ENCODE peak calls at places on chromosomes 6 and 20, in five cellular contexts. One of them, this sample, is unnamed.

GRCh38 chr6:141744971-141745370 is 387.8 kb upstream of the GJE1 start:
- DNase-seq in mammary epithelial cell: no peak
- DNase-seq in cardiac fibroblast: peak
- DNase-seq in mucosa of descending colon: no peak
- DNase-seq in lung: no peak
- DNase-seq in this sample: no peak

GRCh38 chr20:47278907-47279348 is 77.6 kb downstream of the ZMYND8 start:
- DNase-seq in mammary epithelial cell: no peak
- DNase-seq in cardiac fibroblast: peak
- DNase-seq in mucosa of descending colon: no peak
- DNase-seq in lung: no peak
- DNase-seq in this sample: no peak

GRCh38 chr20:24954151-24954550 is 5.1 kb downstream of the CST7 start:
- DNase-seq in mammary epithelial cell: no peak
- DNase-seq in cardiac fibroblast: no peak
- DNase-seq in mucosa of descending colon: no peak
- DNase-seq in lung: no peak
- DNase-seq in this sample: no peak

GRCh38 chr6:119313937-119314893 is 35.3 kb downstream of the MAN1A1 start:
- DNase-seq in mammary epithelial cell: no peak
- DNase-seq in cardiac fibroblast: no peak
- DNase-seq in mucosa of descending colon: peak
- DNase-seq in lung: no peak
- DNase-seq in this sample: no peak

GRCh38 chr6:27078734-27079357 is 168.7 kb upstream of the PRSS16 start:
- DNase-seq in mammary epithelial cell: peak
- DNase-seq in cardiac fibroblast: peak
- DNase-seq in mucosa of descending colon: peak
- DNase-seq in lung: peak
- DNase-seq in this sample: no peak

GRCh38 chr6:11621119-11621518 is 83.6 kb downstream of the TMEM170B start:
- DNase-seq in mammary epithelial cell: no peak
- DNase-seq in cardiac fibroblast: no peak
- DNase-seq in mucosa of descending colon: no peak
- DNase-seq in lung: no peak
- DNase-seq in this sample: no peak

GRCh38 chr20:3101737-3102574 is 17.4 kb upstream of the AVP start:
- DNase-seq in mammary epithelial cell: no peak
- DNase-seq in cardiac fibroblast: no peak
- DNase-seq in mucosa of descending colon: no peak
- DNase-seq in lung: no peak
- DNase-seq in this sample: no peak

GRCh38 chr6:22448311-22448711 is 121.1 kb upstream of the HDGFL1 start:
- DNase-seq in mammary epithelial cell: no peak
- DNase-seq in cardiac fibroblast: peak
- DNase-seq in mucosa of descending colon: no peak
- DNase-seq in lung: no peak
- DNase-seq in this sample: no peak

GRCh38 chr6:143673638-143674037 is 4.1 kb upstream of the PHACTR2 start:
- DNase-seq in mammary epithelial cell: peak
- DNase-seq in cardiac fibroblast: peak
- DNase-seq in mucosa of descending colon: peak
- DNase-seq in lung: no peak
- DNase-seq in this sample: no peak

GRCh38 chr20:36591854-36592641 is 13.5 kb upstream of the RAB5IF start:
- DNase-seq in mammary epithelial cell: peak
- DNase-seq in cardiac fibroblast: peak
- DNase-seq in mucosa of descending colon: peak
- DNase-seq in lung: no peak
- DNase-seq in this sample: no peak

GRCh38 chr6:135506270-135506997 is 8.9 kb upstream of the AHI1 start:
- DNase-seq in mammary epithelial cell: peak
- DNase-seq in cardiac fibroblast: peak
- DNase-seq in mucosa of descending colon: peak
- DNase-seq in lung: no peak
- DNase-seq in this sample: no peak

GRCh38 chr6:135505222-135505621 is 7.7 kb upstream of the AHI1 start:
- DNase-seq in mammary epithelial cell: no peak
- DNase-seq in cardiac fibroblast: no peak
- DNase-seq in mucosa of descending colon: peak
- DNase-seq in lung: no peak
- DNase-seq in this sample: no peak

GRCh38 chr6:135504734-135505133 is 7.2 kb upstream of the AHI1 start:
- DNase-seq in mammary epithelial cell: no peak
- DNase-seq in cardiac fibroblast: no peak
- DNase-seq in mucosa of descending colon: no peak
- DNase-seq in lung: no peak
- DNase-seq in this sample: no peak

GRCh38 chr6:135503703-135504475 is 6.3 kb upstream of the AHI1 start:
- DNase-seq in mammary epithelial cell: no peak
- DNase-seq in cardiac fibroblast: no peak
- DNase-seq in mucosa of descending colon: no peak
- DNase-seq in lung: no peak
- DNase-seq in this sample: no peak

GRCh38 chr6:135505648-135506047 is 8.1 kb upstream of the AHI1 start:
- DNase-seq in mammary epithelial cell: no peak
- DNase-seq in cardiac fibroblast: no peak
- DNase-seq in mucosa of descending colon: no peak
- DNase-seq in lung: no peak
- DNase-seq in this sample: no peak
- H3K4me3 ChIP-seq in mammary epithelial cell: no peak
- H3K4me3 ChIP-seq in cardiac fibroblast: no peak
- H3K4me3 ChIP-seq in mucosa of descending colon: no peak
- H3K4me3 ChIP-seq in lung: no peak
- H3K4me3 ChIP-seq in this sample: no peak

DNA sequence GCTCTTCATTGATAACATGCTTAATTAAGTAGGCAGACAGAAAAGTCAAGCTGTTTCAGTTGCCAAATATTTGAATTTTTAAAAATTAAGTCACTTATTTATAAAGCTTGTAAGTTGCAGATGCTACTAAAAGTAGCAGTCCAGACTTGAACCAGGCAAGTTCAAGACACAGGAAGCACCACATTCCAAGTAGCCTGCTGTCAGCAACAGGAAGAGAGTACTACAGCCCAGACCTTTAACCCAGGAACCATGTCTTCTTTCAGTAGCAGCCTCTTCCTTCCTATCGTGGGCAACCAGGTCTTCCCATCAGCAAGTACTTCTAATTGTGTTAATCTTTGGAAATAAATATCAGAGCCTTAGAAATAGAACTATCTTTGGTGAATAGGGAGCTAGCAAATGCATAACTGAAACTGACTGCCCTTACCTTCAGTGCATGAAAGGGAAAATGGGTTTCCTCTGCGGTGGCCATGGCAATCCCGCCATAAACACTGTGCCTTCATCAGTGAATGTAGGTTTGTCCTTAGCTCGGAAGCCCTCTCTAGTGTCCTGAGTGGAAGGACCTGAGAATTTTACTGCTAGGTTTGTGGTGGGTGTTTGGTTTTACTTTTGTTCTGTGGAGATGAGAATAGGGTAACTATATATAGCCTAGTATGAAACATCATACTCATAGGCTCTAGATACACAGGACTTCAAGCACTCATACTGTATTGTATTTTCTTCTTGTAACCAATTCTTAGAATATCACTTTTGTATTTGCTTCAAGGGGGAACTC is 95.6 kb downstream of the SYCP2 start:
- DNase-seq in mammary epithelial cell: no peak
- DNase-seq in cardiac fibroblast: no peak
- DNase-seq in mucosa of descending colon: no peak
- DNase-seq in lung: no peak
- DNase-seq in this sample: no peak
- H3K4me3 ChIP-seq in mammary epithelial cell: peak
- H3K4me3 ChIP-seq in cardiac fibroblast: no peak
- H3K4me3 ChIP-seq in mucosa of descending colon: no peak
- H3K4me3 ChIP-seq in lung: no peak
- H3K4me3 ChIP-seq in this sample: no peak

GRCh38 chr20:63483834-63484233 is 11.4 kb upstream of the KCNQ2 start:
- DNase-seq in mammary epithelial cell: no peak
- DNase-seq in cardiac fibroblast: no peak
- DNase-seq in mucosa of descending colon: no peak
- DNase-seq in lung: no peak
- DNase-seq in this sample: no peak
- H3K4me3 ChIP-seq in mammary epithelial cell: no peak
- H3K4me3 ChIP-seq in cardiac fibroblast: no peak
- H3K4me3 ChIP-seq in mucosa of descending colon: no peak
- H3K4me3 ChIP-seq in lung: no peak
- H3K4me3 ChIP-seq in this sample: no peak

GRCh38 chr20:10674684-10675455 is 1.1 kb upstream of the JAG1 start:
- DNase-seq in mammary epithelial cell: peak
- DNase-seq in cardiac fibroblast: peak
- DNase-seq in mucosa of descending colon: peak
- DNase-seq in lung: peak
- DNase-seq in this sample: peak

GRCh38 chr20:10673831-10674683 is at the start of gene JAG1:
- DNase-seq in mammary epithelial cell: peak
- DNase-seq in cardiac fibroblast: peak
- DNase-seq in mucosa of descending colon: peak
- DNase-seq in lung: peak
- DNase-seq in this sample: peak

GRCh38 chr20:10676518-10676917 is 2.7 kb upstream of the JAG1 start:
- DNase-seq in mammary epithelial cell: no peak
- DNase-seq in cardiac fibroblast: no peak
- DNase-seq in mucosa of descending colon: no peak
- DNase-seq in lung: no peak
- DNase-seq in this sample: no peak

GRCh38 chr20:10673176-10673830 is 496 bp downstream of the JAG1 start:
- DNase-seq in mammary epithelial cell: no peak
- DNase-seq in cardiac fibroblast: no peak
- DNase-seq in mucosa of descending colon: peak
- DNase-seq in lung: peak
- DNase-seq in this sample: peak

DNA sequence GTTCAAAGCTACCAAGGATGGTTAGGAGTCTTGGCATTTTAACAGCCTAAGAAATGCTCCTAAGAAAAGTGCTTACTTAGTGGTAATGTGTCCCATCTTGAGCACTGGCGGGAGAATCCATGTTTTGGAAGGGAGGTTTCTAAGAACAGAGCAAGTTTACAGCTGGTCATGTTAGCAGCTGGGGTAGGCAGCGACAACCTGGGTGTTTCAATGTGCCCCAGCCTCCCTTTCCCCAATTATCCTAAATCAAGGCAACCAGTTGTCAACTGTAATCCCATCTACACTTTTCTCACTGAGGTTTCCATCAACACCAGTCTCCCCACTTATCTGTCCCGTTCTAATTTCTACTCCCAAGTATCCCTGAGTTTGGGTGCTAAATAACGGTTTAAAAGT is 1.7 kb upstream of the JAG1 start:
- DNase-seq in mammary epithelial cell: no peak
- DNase-seq in cardiac fibroblast: no peak
- DNase-seq in mucosa of descending colon: no peak
- DNase-seq in lung: no peak
- DNase-seq in this sample: no peak
- H3K4me3 ChIP-seq in mammary epithelial cell: peak
- H3K4me3 ChIP-seq in cardiac fibroblast: no peak
- H3K4me3 ChIP-seq in mucosa of descending colon: no peak
- H3K4me3 ChIP-seq in lung: no peak
- H3K4me3 ChIP-seq in this sample: peak

GRCh38 chr20:50724851-50725721 is 6.3 kb upstream of the PARD6B start:
- DNase-seq in mammary epithelial cell: peak
- DNase-seq in cardiac fibroblast: peak
- DNase-seq in mucosa of descending colon: no peak
- DNase-seq in lung: peak
- DNase-seq in this sample: peak
- H3K4me3 ChIP-seq in mammary epithelial cell: no peak
- H3K4me3 ChIP-seq in cardiac fibroblast: no peak
- H3K4me3 ChIP-seq in mucosa of descending colon: no peak
- H3K4me3 ChIP-seq in lung: no peak
- H3K4me3 ChIP-seq in this sample: no peak

DNA sequence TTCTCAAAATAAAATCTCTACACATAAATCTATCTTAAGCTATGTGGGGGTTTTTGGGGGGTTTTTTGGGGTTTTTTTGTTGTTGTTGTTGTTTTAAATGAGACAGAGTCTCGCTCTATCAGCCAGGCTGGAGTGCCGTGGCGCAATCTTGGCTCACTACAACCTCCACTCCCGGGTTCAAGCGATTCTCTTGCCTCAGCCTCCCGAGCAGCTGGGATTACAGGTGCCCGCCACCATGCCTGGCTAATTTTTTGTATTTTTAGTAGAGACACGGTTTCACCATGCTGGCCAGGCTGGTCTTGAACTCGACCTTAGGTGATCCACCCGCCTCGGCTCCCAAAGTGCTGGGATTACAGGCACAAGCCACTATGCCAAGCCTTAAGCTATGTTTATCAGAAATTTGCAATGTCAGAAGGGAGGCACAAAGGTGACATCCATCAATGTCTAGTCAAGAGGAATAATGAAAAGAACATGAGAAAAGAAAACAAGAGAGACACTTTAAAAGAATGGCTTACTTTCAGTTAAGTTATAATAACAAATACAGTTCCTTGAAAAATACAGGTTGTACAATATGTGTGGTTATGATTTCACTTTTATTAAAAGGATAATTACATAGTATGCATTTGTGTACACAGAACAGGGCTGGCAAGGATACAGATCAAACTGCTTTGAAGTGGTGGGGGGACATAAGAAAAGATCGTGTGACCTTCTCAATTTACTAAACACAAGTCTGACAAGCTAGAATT is 28.6 kb downstream of the SLC23A2 start:
- DNase-seq in mammary epithelial cell: no peak
- DNase-seq in cardiac fibroblast: no peak
- DNase-seq in mucosa of descending colon: no peak
- DNase-seq in lung: no peak
- DNase-seq in this sample: no peak
- H3K4me3 ChIP-seq in mammary epithelial cell: no peak
- H3K4me3 ChIP-seq in cardiac fibroblast: no peak
- H3K4me3 ChIP-seq in mucosa of descending colon: no peak
- H3K4me3 ChIP-seq in lung: no peak
- H3K4me3 ChIP-seq in this sample: peak

GRCh38 chr6:7905416-7905815 is 5.2 kb downstream of the TXNDC5 start:
- DNase-seq in mammary epithelial cell: no peak
- DNase-seq in cardiac fibroblast: peak
- DNase-seq in mucosa of descending colon: no peak
- DNase-seq in lung: no peak
- DNase-seq in this sample: no peak

GRCh38 chr6:7904654-7905319 is 5.8 kb downstream of the TXNDC5 start:
- DNase-seq in mammary epithelial cell: no peak
- DNase-seq in cardiac fibroblast: no peak
- DNase-seq in mucosa of descending colon: no peak
- DNase-seq in lung: no peak
- DNase-seq in this sample: no peak

GRCh38 chr6:7909323-7910276 is 988 bp downstream of the TXNDC5 start:
- DNase-seq in mammary epithelial cell: peak
- DNase-seq in cardiac fibroblast: peak
- DNase-seq in mucosa of descending colon: peak
- DNase-seq in lung: peak
- DNase-seq in this sample: peak

GRCh38 chr6:7907159-7907558 is 3.4 kb downstream of the TXNDC5 start:
- DNase-seq in mammary epithelial cell: no peak
- DNase-seq in cardiac fibroblast: no peak
- DNase-seq in mucosa of descending colon: no peak
- DNase-seq in lung: no peak
- DNase-seq in this sample: no peak

GRCh38 chr6:7906741-7907140 is 3.8 kb downstream of the TXNDC5 start:
- DNase-seq in mammary epithelial cell: no peak
- DNase-seq in cardiac fibroblast: no peak
- DNase-seq in mucosa of descending colon: no peak
- DNase-seq in lung: no peak
- DNase-seq in this sample: no peak
- H3K4me3 ChIP-seq in mammary epithelial cell: no peak
- H3K4me3 ChIP-seq in cardiac fibroblast: no peak
- H3K4me3 ChIP-seq in mucosa of descending colon: no peak
- H3K4me3 ChIP-seq in lung: no peak
- H3K4me3 ChIP-seq in this sample: no peak

This sample was measured in spleen.